ENCODE peak calls at places on chromosome 19, in seven cellular contexts. One of them, this sample, is unnamed.

GRCh38 chr19:14433454-14434156 is 499 bp downstream of the PKN1 start:
- DNase-seq in heart right ventricle: peak; percentile 33
- DNase-seq in heart left ventricle: peak; percentile 52
- DNase-seq in CD4-positive, alpha-beta T cell: peak; percentile 47
- DNase-seq in AG10803: no peak
- DNase-seq in dermis microvascular lymphatic vessel endothelial cell: no peak
- DNase-seq in HFFc6: no peak
- DNase-seq in this sample: no peak

GRCh38 chr19:47107201-47107952 is 6.2 kb downstream of the ZC3H4 start:
- DNase-seq in heart right ventricle: no peak
- DNase-seq in heart left ventricle: no peak
- DNase-seq in CD4-positive, alpha-beta T cell: no peak
- DNase-seq in AG10803: no peak
- DNase-seq in dermis microvascular lymphatic vessel endothelial cell: peak; percentile 48
- DNase-seq in HFFc6: no peak
- DNase-seq in this sample: no peak

GRCh38 chr19:53813996-53814395 is 10.1 kb downstream of the NLRP12 start:
- DNase-seq in heart right ventricle: no peak
- DNase-seq in heart left ventricle: no peak
- DNase-seq in CD4-positive, alpha-beta T cell: no peak
- DNase-seq in AG10803: peak; percentile 44
- DNase-seq in dermis microvascular lymphatic vessel endothelial cell: no peak
- DNase-seq in HFFc6: peak; percentile 89
- DNase-seq in this sample: no peak

GRCh38 chr19:55161571-55162322 is 4.2 kb upstream of the TNNI3 start:
- DNase-seq in heart right ventricle: no peak
- DNase-seq in heart left ventricle: no peak
- DNase-seq in CD4-positive, alpha-beta T cell: no peak
- DNase-seq in AG10803: no peak
- DNase-seq in dermis microvascular lymphatic vessel endothelial cell: no peak
- DNase-seq in HFFc6: no peak
- DNase-seq in this sample: no peak

GRCh38 chr19:32816555-32817099 is 52.9 kb downstream of the SLC7A9 start:
- DNase-seq in heart right ventricle: no peak
- DNase-seq in heart left ventricle: no peak
- DNase-seq in CD4-positive, alpha-beta T cell: no peak
- DNase-seq in AG10803: no peak
- DNase-seq in dermis microvascular lymphatic vessel endothelial cell: no peak
- DNase-seq in HFFc6: no peak
- DNase-seq in this sample: no peak

GRCh38 chr19:46134527-46134926 is 10.0 kb upstream of the IGFL3 start:
- DNase-seq in heart right ventricle: no peak
- DNase-seq in heart left ventricle: no peak
- DNase-seq in CD4-positive, alpha-beta T cell: no peak
- DNase-seq in AG10803: peak; percentile 40
- DNase-seq in dermis microvascular lymphatic vessel endothelial cell: no peak
- DNase-seq in HFFc6: no peak
- DNase-seq in this sample: no peak

GRCh38 chr19:13644648-13645047 is 119.7 kb upstream of the MRI1 start:
- DNase-seq in heart right ventricle: no peak
- DNase-seq in heart left ventricle: no peak
- DNase-seq in CD4-positive, alpha-beta T cell: no peak
- DNase-seq in AG10803: no peak
- DNase-seq in dermis microvascular lymphatic vessel endothelial cell: no peak
- DNase-seq in HFFc6: no peak
- DNase-seq in this sample: no peak

GRCh38 chr19:33487901-33488817 is 33.4 kb downstream of the PEPD start:
- DNase-seq in heart right ventricle: no peak
- DNase-seq in heart left ventricle: no peak
- DNase-seq in CD4-positive, alpha-beta T cell: no peak
- DNase-seq in AG10803: no peak
- DNase-seq in dermis microvascular lymphatic vessel endothelial cell: no peak
- DNase-seq in HFFc6: no peak
- DNase-seq in this sample: no peak

GRCh38 chr19:6241680-6242079 is 38.1 kb downstream of the MLLT1 start:
- DNase-seq in heart right ventricle: no peak
- DNase-seq in heart left ventricle: peak; percentile 55
- DNase-seq in CD4-positive, alpha-beta T cell: no peak
- DNase-seq in AG10803: no peak
- DNase-seq in dermis microvascular lymphatic vessel endothelial cell: no peak
- DNase-seq in HFFc6: no peak
- DNase-seq in this sample: no peak

GRCh38 chr19:3033595-3034193 is 4.6 kb upstream of the TLE2 start:
- DNase-seq in heart right ventricle: no peak
- DNase-seq in heart left ventricle: no peak
- DNase-seq in CD4-positive, alpha-beta T cell: no peak
- DNase-seq in AG10803: no peak
- DNase-seq in dermis microvascular lymphatic vessel endothelial cell: no peak
- DNase-seq in HFFc6: no peak
- DNase-seq in this sample: no peak

GRCh38 chr19:18771328-18772242 is 19.5 kb downstream of the COMP start:
- DNase-seq in heart right ventricle: no peak
- DNase-seq in heart left ventricle: no peak
- DNase-seq in CD4-positive, alpha-beta T cell: no peak
- DNase-seq in AG10803: no peak
- DNase-seq in dermis microvascular lymphatic vessel endothelial cell: no peak
- DNase-seq in HFFc6: no peak
- DNase-seq in this sample: no peak

GRCh38 chr19:2820112-2820702 is 539 bp downstream of the ZNF554 start:
- DNase-seq in heart right ventricle: no peak
- DNase-seq in heart left ventricle: peak; percentile 37
- DNase-seq in CD4-positive, alpha-beta T cell: no peak
- DNase-seq in AG10803: no peak
- DNase-seq in dermis microvascular lymphatic vessel endothelial cell: no peak
- DNase-seq in HFFc6: no peak
- DNase-seq in this sample: no peak

GRCh38 chr19:31296741-31297390 is 52.4 kb downstream of the TSHZ3 start:
- DNase-seq in heart right ventricle: no peak
- DNase-seq in heart left ventricle: no peak
- DNase-seq in CD4-positive, alpha-beta T cell: no peak
- DNase-seq in AG10803: no peak
- DNase-seq in dermis microvascular lymphatic vessel endothelial cell: no peak
- DNase-seq in HFFc6: no peak
- DNase-seq in this sample: no peak

GRCh38 chr19:19334989-19335344 is 14.3 kb downstream of the MAU2 start:
- DNase-seq in heart right ventricle: no peak
- DNase-seq in heart left ventricle: no peak
- DNase-seq in CD4-positive, alpha-beta T cell: no peak
- DNase-seq in AG10803: no peak
- DNase-seq in dermis microvascular lymphatic vessel endothelial cell: no peak
- DNase-seq in HFFc6: no peak
- DNase-seq in this sample: no peak

GRCh38 chr19:50003810-50004419 is 21.3 kb downstream of the VRK3 start:
- DNase-seq in heart right ventricle: peak; percentile 16
- DNase-seq in heart left ventricle: no peak
- DNase-seq in CD4-positive, alpha-beta T cell: no peak
- DNase-seq in AG10803: peak; percentile 96
- DNase-seq in dermis microvascular lymphatic vessel endothelial cell: no peak
- DNase-seq in HFFc6: peak; percentile 96
- DNase-seq in this sample: peak; percentile 78

GRCh38 chr19:47406711-47407416 is 12.5 kb downstream of the MEIS3 start:
- DNase-seq in heart right ventricle: no peak
- DNase-seq in heart left ventricle: no peak
- DNase-seq in CD4-positive, alpha-beta T cell: no peak
- DNase-seq in AG10803: no peak
- DNase-seq in dermis microvascular lymphatic vessel endothelial cell: no peak
- DNase-seq in HFFc6: no peak
- DNase-seq in this sample: no peak

GRCh38 chr19:27906081-27906480 is 1306.9 kb downstream of the UQCRFS1 start:
- DNase-seq in heart right ventricle: no peak
- DNase-seq in heart left ventricle: no peak
- DNase-seq in CD4-positive, alpha-beta T cell: no peak
- DNase-seq in AG10803: no peak
- DNase-seq in dermis microvascular lymphatic vessel endothelial cell: no peak
- DNase-seq in HFFc6: no peak
- DNase-seq in this sample: no peak

GRCh38 chr19:55778331-55778730 is 9.4 kb downstream of the RFPL4AL1 start:
- DNase-seq in heart right ventricle: no peak
- DNase-seq in heart left ventricle: no peak
- DNase-seq in CD4-positive, alpha-beta T cell: no peak
- DNase-seq in AG10803: no peak
- DNase-seq in dermis microvascular lymphatic vessel endothelial cell: no peak
- DNase-seq in HFFc6: no peak
- DNase-seq in this sample: no peak

GRCh38 chr19:49447485-49448431 is 3.9 kb downstream of the PIH1D1 start:
- DNase-seq in heart right ventricle: no peak
- DNase-seq in heart left ventricle: no peak
- DNase-seq in CD4-positive, alpha-beta T cell: no peak
- DNase-seq in AG10803: no peak
- DNase-seq in dermis microvascular lymphatic vessel endothelial cell: no peak
- DNase-seq in HFFc6: no peak
- DNase-seq in this sample: no peak

GRCh38 chr19:18110833-18111232 is 13.3 kb downstream of the MAST3 start:
- DNase-seq in heart right ventricle: no peak
- DNase-seq in heart left ventricle: no peak
- DNase-seq in CD4-positive, alpha-beta T cell: no peak
- DNase-seq in AG10803: no peak
- DNase-seq in dermis microvascular lymphatic vessel endothelial cell: no peak
- DNase-seq in HFFc6: no peak
- DNase-seq in this sample: no peak

GRCh38 chr19:17743874-17744273 is 7.4 kb upstream of the FCHO1 start:
- DNase-seq in heart right ventricle: no peak
- DNase-seq in heart left ventricle: no peak
- DNase-seq in CD4-positive, alpha-beta T cell: no peak
- DNase-seq in AG10803: peak; percentile 33
- DNase-seq in dermis microvascular lymphatic vessel endothelial cell: no peak
- DNase-seq in HFFc6: peak; percentile 47
- DNase-seq in this sample: peak; percentile 19

GRCh38 chr19:43820098-43820860 is 6.8 kb upstream of the ZNF283 start:
- DNase-seq in heart right ventricle: peak; percentile 52
- DNase-seq in heart left ventricle: peak; percentile 72
- DNase-seq in CD4-positive, alpha-beta T cell: no peak
- DNase-seq in AG10803: peak; percentile 43
- DNase-seq in dermis microvascular lymphatic vessel endothelial cell: no peak
- DNase-seq in HFFc6: no peak
- DNase-seq in this sample: no peak

GRCh38 chr19:46863818-46864629 is 3.2 kb downstream of the ARHGAP35 start:
- DNase-seq in heart right ventricle: no peak
- DNase-seq in heart left ventricle: no peak
- DNase-seq in CD4-positive, alpha-beta T cell: no peak
- DNase-seq in AG10803: peak; percentile 84
- DNase-seq in dermis microvascular lymphatic vessel endothelial cell: no peak
- DNase-seq in HFFc6: peak; percentile 55
- DNase-seq in this sample: no peak

GRCh38 chr19:16094360-16095070 is 17.2 kb upstream of the RAB8A start:
- DNase-seq in heart right ventricle: no peak
- DNase-seq in heart left ventricle: no peak
- DNase-seq in CD4-positive, alpha-beta T cell: no peak
- DNase-seq in AG10803: peak; percentile 64
- DNase-seq in dermis microvascular lymphatic vessel endothelial cell: no peak
- DNase-seq in HFFc6: no peak
- DNase-seq in this sample: no peak

GRCh38 chr19:6092329-6093286 is 17.7 kb downstream of the RFX2 start:
- DNase-seq in heart right ventricle: peak; percentile 78
- DNase-seq in heart left ventricle: peak; percentile 88
- DNase-seq in CD4-positive, alpha-beta T cell: no peak
- DNase-seq in AG10803: peak; percentile 91
- DNase-seq in dermis microvascular lymphatic vessel endothelial cell: no peak
- DNase-seq in HFFc6: peak; percentile 97
- DNase-seq in this sample: peak; percentile 59

GRCh38 chr19:53597023-53597422 is 34.8 kb upstream of the DPRX start:
- DNase-seq in heart right ventricle: no peak
- DNase-seq in heart left ventricle: no peak
- DNase-seq in CD4-positive, alpha-beta T cell: no peak
- DNase-seq in AG10803: no peak
- DNase-seq in dermis microvascular lymphatic vessel endothelial cell: peak; percentile 21
- DNase-seq in HFFc6: no peak
- DNase-seq in this sample: no peak

GRCh38 chr19:2309734-2310362 is 1.9 kb upstream of the LINGO3 start:
- DNase-seq in heart right ventricle: no peak
- DNase-seq in heart left ventricle: no peak
- DNase-seq in CD4-positive, alpha-beta T cell: no peak
- DNase-seq in AG10803: peak; percentile 47
- DNase-seq in dermis microvascular lymphatic vessel endothelial cell: no peak
- DNase-seq in HFFc6: peak; percentile 54
- DNase-seq in this sample: no peak

GRCh38 chr19:47324502-47324901 is 7.5 kb upstream of the C5AR2 start:
- DNase-seq in heart right ventricle: peak; percentile 44
- DNase-seq in heart left ventricle: peak; percentile 66
- DNase-seq in CD4-positive, alpha-beta T cell: no peak
- DNase-seq in AG10803: no peak
- DNase-seq in dermis microvascular lymphatic vessel endothelial cell: no peak
- DNase-seq in HFFc6: no peak
- DNase-seq in this sample: no peak

GRCh38 chr19:51359294-51359693 is 6.9 kb downstream of the ETFB start:
- DNase-seq in heart right ventricle: no peak
- DNase-seq in heart left ventricle: no peak
- DNase-seq in CD4-positive, alpha-beta T cell: no peak
- DNase-seq in AG10803: peak; percentile 90
- DNase-seq in dermis microvascular lymphatic vessel endothelial cell: no peak
- DNase-seq in HFFc6: peak; percentile 85
- DNase-seq in this sample: no peak

GRCh38 chr19:17948967-17949930 is 16.4 kb downstream of the CCDC124 start:
- DNase-seq in heart right ventricle: no peak
- DNase-seq in heart left ventricle: no peak
- DNase-seq in CD4-positive, alpha-beta T cell: no peak
- DNase-seq in AG10803: no peak
- DNase-seq in dermis microvascular lymphatic vessel endothelial cell: no peak
- DNase-seq in HFFc6: no peak
- DNase-seq in this sample: no peak

GRCh38 chr19:53254451-53255341 is at the start of gene ZNF677:
- DNase-seq in heart right ventricle: peak; percentile 94
- DNase-seq in heart left ventricle: peak; percentile 97
- DNase-seq in CD4-positive, alpha-beta T cell: peak; percentile 60
- DNase-seq in AG10803: peak; percentile 89
- DNase-seq in dermis microvascular lymphatic vessel endothelial cell: peak; percentile 72
- DNase-seq in HFFc6: peak; percentile 65
- DNase-seq in this sample: no peak

GRCh38 chr19:43777163-43777700 is 3.5 kb downstream of the KCNN4 start:
- DNase-seq in heart right ventricle: no peak
- DNase-seq in heart left ventricle: no peak
- DNase-seq in CD4-positive, alpha-beta T cell: peak; percentile 35
- DNase-seq in AG10803: peak; percentile 21
- DNase-seq in dermis microvascular lymphatic vessel endothelial cell: no peak
- DNase-seq in HFFc6: no peak
- DNase-seq in this sample: no peak

GRCh38 chr19:27859689-27860088 is 1353.3 kb downstream of the UQCRFS1 start:
- DNase-seq in heart right ventricle: no peak
- DNase-seq in heart left ventricle: no peak
- DNase-seq in CD4-positive, alpha-beta T cell: no peak
- DNase-seq in AG10803: no peak
- DNase-seq in dermis microvascular lymphatic vessel endothelial cell: no peak
- DNase-seq in HFFc6: no peak
- DNase-seq in this sample: no peak

This sample was measured in epithelial cell of proximal tubule.